ENCODE peak calls at places on chromosome 11, in six cellular contexts. R is heart right ventricle, C is GM19239, F is adipocyte, G is tibial artery, D is HuH-7. W is an unnamed sample.
A peak's percentile ranks its signal among the peaks of the same experiment; 100 is the strongest.

GRCh38 chr11:2804189-2804588 is 81.4 kb downstream of the CDKN1C start:
- DNase-seq in G (no peak), D (no peak), R (no peak), C (no peak), F (no peak), W (no peak)

GRCh38 chr11:118930152-118930712 is 4.5 kb upstream of the BCL9L start:
- DNase-seq in F (peak; percentile 90), R (peak; percentile 83), D (no peak), G (peak; percentile 90), C (peak; percentile 67), W (peak; percentile 93)

GRCh38 chr11:63767415-63768231 is 952 bp downstream of the ZFTA start:
- DNase-seq in C (peak; percentile 88), D (no peak), G (peak; percentile 84), F (peak; percentile 90), R (peak; percentile 81), W (peak; percentile 60)

GRCh38 chr11:113974741-113975470 is at the start of gene HTR3A:
- DNase-seq in R (peak; percentile 78), F (peak; percentile 21), D (peak; percentile 74), C (no peak), G (no peak), W (peak; percentile 50)

GRCh38 chr11:91932151-91932821 is 292.3 kb upstream of the FAT3 start:
- DNase-seq in D (no peak), C (no peak), R (no peak), G (no peak), F (no peak), W (no peak)

GRCh38 chr11:107250017-107250416 is 207.6 kb downstream of the CWF19L2 start:
- DNase-seq in R (no peak), F (no peak), G (no peak), C (no peak), D (no peak), W (no peak)

GRCh38 chr11:93564895-93565294 is 21.7 kb upstream of the SMCO4 start:
- DNase-seq in D (no peak), F (no peak), C (no peak), G (no peak), R (no peak), W (no peak)

GRCh38 chr11:10742460-10743208 is 8.4 kb upstream of the CTR9 start:
- DNase-seq in F (peak; percentile 64), G (no peak), C (no peak), R (no peak), D (no peak), W (peak; percentile 38)

GRCh38 chr11:126352934-126353801 is 2.3 kb upstream of the ST3GAL4 start:
- DNase-seq in C (peak; percentile 39), G (no peak), D (no peak), R (no peak), F (peak; percentile 73), W (no peak)

GRCh38 chr11:128474036-128474874 is 113.1 kb downstream of the ETS1 start:
- DNase-seq in D (no peak), F (no peak), C (no peak), G (no peak), R (no peak), W (no peak)

GRCh38 chr11:45798793-45799441 is 6.0 kb upstream of the SLC35C1 start:
- DNase-seq in R (no peak), D (peak; percentile 36), C (no peak), G (peak; percentile 57), F (no peak), W (no peak)

GRCh38 chr11:93653080-93653479 is 8.4 kb upstream of the CEP295 start:
- DNase-seq in D (no peak), R (no peak), C (no peak), G (no peak), F (no peak), W (no peak)

GRCh38 chr11:40162901-40163300 is 1296.6 kb downstream of the LRRC4C start:
- DNase-seq in F (no peak), D (no peak), C (no peak), G (no peak), R (no peak), W (no peak)

GRCh38 chr11:108135845-108136599 is 14.7 kb downstream of the ACAT1 start:
- DNase-seq in C (no peak), G (no peak), D (no peak), R (no peak), F (peak; percentile 29), W (no peak)

GRCh38 chr11:69896250-69896649 is 77.0 kb upstream of the FGF3 start:
- DNase-seq in G (no peak), F (no peak), C (no peak), R (no peak), D (no peak), W (no peak)

GRCh38 chr11:130408901-130409300 is 19.5 kb downstream of the ADAMTS8 start:
- DNase-seq in D (no peak), G (no peak), C (no peak), F (no peak), R (no peak), W (no peak)

GRCh38 chr11:92141159-92141558 is 83.5 kb upstream of the FAT3 start:
- DNase-seq in D (no peak), C (no peak), F (no peak), G (no peak), R (no peak), W (no peak)

W was measured in left colon.